ENCODE peak calls at places on chromosomes 5 and 9, in five cellular contexts. B, W, A, J and M are unnamed samples.

GRCh38 chr9:128006360-128007024 is 25.7 kb upstream of the EEIG1 start:
- DNase-seq in A (no peak), J (no peak), B (no peak), W (no peak), M (no peak)

GRCh38 chr5:178651046-178651810 is 24.4 kb upstream of the CLK4 start:
- DNase-seq in W (no peak), A (no peak), J (no peak), B (no peak), M (peak)

GRCh38 chr9:119368681-119369581 is at the start of gene BRINP1:
- DNase-seq in B (peak), W (peak), A (peak), J (peak), M (peak)

GRCh38 chr5:170774831-170775230 is 8.7 kb upstream of the GABRP start:
- DNase-seq in B (no peak), J (no peak), W (no peak), A (no peak), M (no peak)

GRCh38 chr9:110752766-110753165 is 84.2 kb downstream of the MUSK start:
- DNase-seq in A (no peak), B (no peak), W (no peak), J (peak), M (peak)

GRCh38 chr9:68750179-68750685 is 45.2 kb downstream of the PIP5K1B start:
- DNase-seq in W (no peak), J (no peak), A (no peak), B (peak), M (no peak)

GRCh38 chr9:133333011-133333410 is 3.0 kb downstream of the SURF6 start:
- DNase-seq in B (no peak), J (no peak), A (no peak), W (no peak), M (no peak)

GRCh38 chr5:138280915-138281314 is 6.5 kb upstream of the GFRA3 start:
- DNase-seq in B (no peak), W (no peak), J (no peak), A (no peak), M (no peak)

GRCh38 chr5:40904205-40904993 is 4.9 kb upstream of the C7 start:
- DNase-seq in B (peak), W (no peak), J (peak), A (peak), M (peak)

GRCh38 chr5:53319306-53319705 is 161.1 kb upstream of the FST start:
- DNase-seq in B (no peak), J (no peak), W (no peak), A (no peak), M (no peak)

GRCh38 chr9:35042081-35042604 is 30.3 kb downstream of the VCP start:
- DNase-seq in J (no peak), A (no peak), B (no peak), W (no peak), M (no peak)

GRCh38 chr5:169071-169727 is 22.1 kb upstream of the LRRC14B start:
- DNase-seq in W (peak), A (no peak), J (no peak), B (no peak), M (peak)

GRCh38 chr5:7592910-7593309 is 197.0 kb downstream of the ADCY2 start:
- DNase-seq in B (peak), W (no peak), J (no peak), A (peak), M (no peak)

GRCh38 chr5:178576591-178577351 is 13.4 kb downstream of the COL23A1 start:
- DNase-seq in J (no peak), B (no peak), A (no peak), W (peak), M (no peak)

GRCh38 chr5:172691886-172692285 is 50.8 kb downstream of the NEURL1B start:
- DNase-seq in W (no peak), A (no peak), J (no peak), B (no peak), M (no peak)

GRCh38 chr9:83962165-83962564 is 17.9 kb downstream of the HNRNPK start:
- DNase-seq in A (no peak), B (peak), J (no peak), W (no peak), M (no peak)

GRCh38 chr9:137054932-137055384 is 1.1 kb upstream of the ENTPD2 start:
- DNase-seq in A (no peak), B (no peak), J (no peak), W (peak), M (no peak)

GRCh38 chr5:89276566-89277305 is 393.8 kb upstream of the MEF2C start:
- DNase-seq in W (no peak), A (no peak), B (no peak), J (no peak), M (peak)

GRCh38 chr9:135346438-135347050 is 133.0 kb upstream of the PPP1R26 start:
- DNase-seq in W (peak), A (no peak), B (no peak), J (no peak), M (no peak)

GRCh38 chr9:37246825-37247224 is 126.5 kb downstream of the ZCCHC7 start:
- DNase-seq in A (no peak), W (no peak), B (no peak), J (no peak), M (no peak)

GRCh38 chr9:71929791-71930440 is 18.5 kb downstream of the C9orf85 start:
- DNase-seq in J (no peak), B (no peak), W (no peak), A (no peak), M (no peak)